ENCODE peak calls at places on chromosomes 2 and 18, in seven cellular contexts. One of them, this sample, is unnamed.

GRCh38 chr2:818233-818632 is 132.4 kb upstream of the SNTG2 start:
- DNase-seq in NCI-H510A treated with DMSO at 0.1 percent for 48 hours: no peak
- DNase-seq in memory B cell: no peak
- DNase-seq in BJ: no peak
- DNase-seq in stimulated activated CD4-positive, alpha-beta T cell treated with anti-CD3 and anti-CD28 coated beads, Interleukin-2, amount 100 ng/mL, for 48 hours: no peak
- DNase-seq in iPS-NIHi11: no peak
- DNase-seq in fibroblast of lung: no peak
- DNase-seq in this sample: no peak

GRCh38 chr2:14967739-14968138 is 335.2 kb downstream of the LRATD1 start:
- DNase-seq in fibroblast of lung: no peak
- DNase-seq in NCI-H510A treated with DMSO at 0.1 percent for 48 hours: no peak
- DNase-seq in memory B cell: no peak
- DNase-seq in stimulated activated CD4-positive, alpha-beta T cell treated with anti-CD3 and anti-CD28 coated beads, Interleukin-2, amount 100 ng/mL, for 48 hours: no peak
- DNase-seq in BJ: no peak
- DNase-seq in iPS-NIHi11: no peak
- DNase-seq in this sample: no peak

GRCh38 chr2:238820909-238821308 is 27.0 kb upstream of the TWIST2 start:
- DNase-seq in NCI-H510A treated with DMSO at 0.1 percent for 48 hours: no peak
- DNase-seq in BJ: peak; percentile 32
- DNase-seq in memory B cell: no peak
- DNase-seq in stimulated activated CD4-positive, alpha-beta T cell treated with anti-CD3 and anti-CD28 coated beads, Interleukin-2, amount 100 ng/mL, for 48 hours: no peak
- DNase-seq in iPS-NIHi11: no peak
- DNase-seq in fibroblast of lung: no peak
- DNase-seq in this sample: no peak

GRCh38 chr2:9972621-9973445 is 21.3 kb downstream of the GRHL1 start:
- DNase-seq in fibroblast of lung: peak; percentile 79
- DNase-seq in stimulated activated CD4-positive, alpha-beta T cell treated with anti-CD3 and anti-CD28 coated beads, Interleukin-2, amount 100 ng/mL, for 48 hours: no peak
- DNase-seq in NCI-H510A treated with DMSO at 0.1 percent for 48 hours: no peak
- DNase-seq in iPS-NIHi11: peak; percentile 37
- DNase-seq in memory B cell: no peak
- DNase-seq in BJ: no peak
- DNase-seq in this sample: no peak

GRCh38 chr18:59743561-59743960 is 46.3 kb upstream of the CCBE1 start:
- DNase-seq in memory B cell: no peak
- DNase-seq in NCI-H510A treated with DMSO at 0.1 percent for 48 hours: no peak
- DNase-seq in stimulated activated CD4-positive, alpha-beta T cell treated with anti-CD3 and anti-CD28 coated beads, Interleukin-2, amount 100 ng/mL, for 48 hours: no peak
- DNase-seq in BJ: peak; percentile 16
- DNase-seq in iPS-NIHi11: no peak
- DNase-seq in fibroblast of lung: peak; percentile 79
- DNase-seq in this sample: no peak

GRCh38 chr2:224014336-224014735 is 24.8 kb downstream of the SERPINE2 start:
- DNase-seq in BJ: no peak
- DNase-seq in memory B cell: no peak
- DNase-seq in stimulated activated CD4-positive, alpha-beta T cell treated with anti-CD3 and anti-CD28 coated beads, Interleukin-2, amount 100 ng/mL, for 48 hours: no peak
- DNase-seq in iPS-NIHi11: no peak
- DNase-seq in NCI-H510A treated with DMSO at 0.1 percent for 48 hours: no peak
- DNase-seq in fibroblast of lung: no peak
- DNase-seq in this sample: no peak

GRCh38 chr2:232611061-232611460 is 22.3 kb upstream of the EFHD1 start:
- DNase-seq in NCI-H510A treated with DMSO at 0.1 percent for 48 hours: no peak
- DNase-seq in iPS-NIHi11: no peak
- DNase-seq in stimulated activated CD4-positive, alpha-beta T cell treated with anti-CD3 and anti-CD28 coated beads, Interleukin-2, amount 100 ng/mL, for 48 hours: no peak
- DNase-seq in fibroblast of lung: no peak
- DNase-seq in memory B cell: no peak
- DNase-seq in BJ: no peak
- DNase-seq in this sample: no peak

GRCh38 chr2:226601881-226602280 is 197.7 kb downstream of the IRS1 start:
- DNase-seq in fibroblast of lung: peak; percentile 49
- DNase-seq in BJ: peak; percentile 41
- DNase-seq in memory B cell: no peak
- DNase-seq in stimulated activated CD4-positive, alpha-beta T cell treated with anti-CD3 and anti-CD28 coated beads, Interleukin-2, amount 100 ng/mL, for 48 hours: no peak
- DNase-seq in iPS-NIHi11: no peak
- DNase-seq in NCI-H510A treated with DMSO at 0.1 percent for 48 hours: no peak
- DNase-seq in this sample: no peak

GRCh38 chr2:62920070-62920469 is 130.6 kb upstream of the OTX1 start:
- DNase-seq in fibroblast of lung: no peak
- DNase-seq in iPS-NIHi11: no peak
- DNase-seq in memory B cell: no peak
- DNase-seq in stimulated activated CD4-positive, alpha-beta T cell treated with anti-CD3 and anti-CD28 coated beads, Interleukin-2, amount 100 ng/mL, for 48 hours: no peak
- DNase-seq in BJ: no peak
- DNase-seq in NCI-H510A treated with DMSO at 0.1 percent for 48 hours: no peak
- DNase-seq in this sample: no peak

GRCh38 chr2:193072647-193073046 is 877.9 kb upstream of the TMEFF2 start:
- DNase-seq in iPS-NIHi11: no peak
- DNase-seq in fibroblast of lung: no peak
- DNase-seq in memory B cell: no peak
- DNase-seq in stimulated activated CD4-positive, alpha-beta T cell treated with anti-CD3 and anti-CD28 coated beads, Interleukin-2, amount 100 ng/mL, for 48 hours: no peak
- DNase-seq in NCI-H510A treated with DMSO at 0.1 percent for 48 hours: no peak
- DNase-seq in BJ: no peak
- DNase-seq in this sample: no peak

GRCh38 chr2:145408980-145409379 is 889.1 kb upstream of the ZEB2 start:
- DNase-seq in stimulated activated CD4-positive, alpha-beta T cell treated with anti-CD3 and anti-CD28 coated beads, Interleukin-2, amount 100 ng/mL, for 48 hours: no peak
- DNase-seq in NCI-H510A treated with DMSO at 0.1 percent for 48 hours: no peak
- DNase-seq in memory B cell: no peak
- DNase-seq in BJ: no peak
- DNase-seq in iPS-NIHi11: no peak
- DNase-seq in fibroblast of lung: no peak
- DNase-seq in this sample: no peak

GRCh38 chr2:122563781-122564180 is 808.3 kb downstream of the TSN start:
- DNase-seq in BJ: no peak
- DNase-seq in stimulated activated CD4-positive, alpha-beta T cell treated with anti-CD3 and anti-CD28 coated beads, Interleukin-2, amount 100 ng/mL, for 48 hours: no peak
- DNase-seq in memory B cell: no peak
- DNase-seq in iPS-NIHi11: no peak
- DNase-seq in NCI-H510A treated with DMSO at 0.1 percent for 48 hours: no peak
- DNase-seq in fibroblast of lung: no peak
- DNase-seq in this sample: no peak

GRCh38 chr2:79432731-79433146 is 80.1 kb upstream of the CTNNA2 start:
- DNase-seq in NCI-H510A treated with DMSO at 0.1 percent for 48 hours: no peak
- DNase-seq in BJ: no peak
- DNase-seq in stimulated activated CD4-positive, alpha-beta T cell treated with anti-CD3 and anti-CD28 coated beads, Interleukin-2, amount 100 ng/mL, for 48 hours: no peak
- DNase-seq in iPS-NIHi11: peak; percentile 11
- DNase-seq in fibroblast of lung: no peak
- DNase-seq in memory B cell: no peak
- DNase-seq in this sample: no peak

GRCh38 chr18:74928194-74928968 is 280.6 kb downstream of the PTGR3 start:
- DNase-seq in NCI-H510A treated with DMSO at 0.1 percent for 48 hours: no peak
- DNase-seq in memory B cell: no peak
- DNase-seq in BJ: no peak
- DNase-seq in fibroblast of lung: no peak
- DNase-seq in iPS-NIHi11: no peak
- DNase-seq in stimulated activated CD4-positive, alpha-beta T cell treated with anti-CD3 and anti-CD28 coated beads, Interleukin-2, amount 100 ng/mL, for 48 hours: no peak
- DNase-seq in this sample: no peak

GRCh38 chr2:109448946-109449788 is 164.6 kb downstream of the SEPTIN10 start:
- DNase-seq in fibroblast of lung: no peak
- DNase-seq in NCI-H510A treated with DMSO at 0.1 percent for 48 hours: peak; percentile 6
- DNase-seq in iPS-NIHi11: no peak
- DNase-seq in BJ: no peak
- DNase-seq in memory B cell: no peak
- DNase-seq in stimulated activated CD4-positive, alpha-beta T cell treated with anti-CD3 and anti-CD28 coated beads, Interleukin-2, amount 100 ng/mL, for 48 hours: no peak
- DNase-seq in this sample: no peak

GRCh38 chr2:30149976-30150375 is 3.2 kb downstream of the YPEL5 start:
- DNase-seq in fibroblast of lung: no peak
- DNase-seq in NCI-H510A treated with DMSO at 0.1 percent for 48 hours: no peak
- DNase-seq in BJ: no peak
- DNase-seq in iPS-NIHi11: no peak
- DNase-seq in stimulated activated CD4-positive, alpha-beta T cell treated with anti-CD3 and anti-CD28 coated beads, Interleukin-2, amount 100 ng/mL, for 48 hours: no peak
- DNase-seq in memory B cell: no peak
- DNase-seq in this sample: no peak

GRCh38 chr18:62838475-62839098 is 123.2 kb downstream of the PHLPP1 start:
- DNase-seq in BJ: no peak
- DNase-seq in NCI-H510A treated with DMSO at 0.1 percent for 48 hours: no peak
- DNase-seq in memory B cell: no peak
- DNase-seq in iPS-NIHi11: no peak
- DNase-seq in stimulated activated CD4-positive, alpha-beta T cell treated with anti-CD3 and anti-CD28 coated beads, Interleukin-2, amount 100 ng/mL, for 48 hours: no peak
- DNase-seq in fibroblast of lung: no peak
- DNase-seq in this sample: no peak

GRCh38 chr2:28915939-28916338 is 21.5 kb downstream of the WDR43 start:
- DNase-seq in NCI-H510A treated with DMSO at 0.1 percent for 48 hours: no peak
- DNase-seq in stimulated activated CD4-positive, alpha-beta T cell treated with anti-CD3 and anti-CD28 coated beads, Interleukin-2, amount 100 ng/mL, for 48 hours: no peak
- DNase-seq in memory B cell: no peak
- DNase-seq in iPS-NIHi11: no peak
- DNase-seq in BJ: no peak
- DNase-seq in fibroblast of lung: no peak
- DNase-seq in this sample: no peak